ENCODE peak calls at places on chromosomes 16 and 17, in six cellular contexts. M is heart left ventricle, N is WTC11, W is CD14-positive monocyte, P is omental fat pad, V is Calu3. H is an unnamed sample.

GRCh38 chr16:84467256-84467655 is 37.2 kb downstream of the MEAK7 start:
- DNase-seq in M (no peak), N (no peak), W (no peak), P (no peak), V (no peak), H (no peak)

GRCh38 chr16:50667497-50668367 is 13.4 kb downstream of the SNX20 start:
- DNase-seq in M (no peak), N (no peak), W (no peak), P (no peak), V (no peak), H (no peak)

GRCh38 chr16:84834403-84834772 is 14.6 kb downstream of the CRISPLD2 start:
- DNase-seq in M (no peak), N (no peak), W (no peak), P (no peak), V (no peak), H (no peak)

GRCh38 chr17:6989779-6990178 is 6.1 kb upstream of the ALOX12 start:
- DNase-seq in M (no peak), N (no peak), W (no peak), P (no peak), V (no peak), H (no peak)

GRCh38 chr17:34565715-34566114 is 13.7 kb upstream of the TMEM132E start:
- DNase-seq in M (no peak), N (no peak), W (no peak), P (no peak), V (no peak), H (no peak)

GRCh38 chr17:2837147-2837561 is 40.9 kb downstream of the RAP1GAP2 start:
- DNase-seq in M (no peak), N (no peak), W (no peak), P (no peak), V (no peak), H (no peak)

GRCh38 chr17:83156408-83156807 is 77.0 kb downstream of the METRNL start:
- DNase-seq in M (no peak), N (no peak), W (no peak), P (no peak), V (no peak), H (no peak)

GRCh38 chr17:72618018-72618509 is 474.4 kb downstream of the SLC39A11 start:
- DNase-seq in M (no peak), N (no peak), W (no peak), P (no peak), V (peak), H (no peak)

GRCh38 chr16:50974438-50975036 is 176.5 kb downstream of the SALL1 start:
- DNase-seq in M (no peak), N (no peak), W (no peak), P (no peak), V (no peak), H (no peak)

GRCh38 chr17:40564883-40565744 is at the start of gene CCR7:
- DNase-seq in M (no peak), N (no peak), W (no peak), P (no peak), V (peak), H (no peak)

GRCh38 chr17:29835438-29836351 is 94.3 kb downstream of the SSH2 start:
- DNase-seq in M (no peak), N (no peak), W (no peak), P (no peak), V (peak), H (no peak)

GRCh38 chr17:76196675-76197074 is 43.6 kb downstream of the RNF157 start:
- DNase-seq in M (peak), N (no peak), W (no peak), P (no peak), V (no peak), H (no peak)

GRCh38 chr17:82304826-82305726 is 12.3 kb downstream of the CD7 start:
- DNase-seq in M (no peak), N (no peak), W (no peak), P (no peak), V (no peak), H (no peak)

GRCh38 chr16:1772362-1772907 is at the start of gene EME2:
- DNase-seq in M (no peak), N (no peak), W (no peak), P (no peak), V (peak), H (no peak)

GRCh38 chr16:79980650-79981521 is 380.3 kb upstream of the MAF start:
- DNase-seq in M (no peak), N (no peak), W (no peak), P (no peak), V (peak), H (no peak)

GRCh38 chr17:42153919-42154491 is 784 bp downstream of the RAB5C start:
- DNase-seq in M (no peak), N (no peak), W (no peak), P (no peak), V (peak), H (no peak)

GRCh38 chr17:2108170-2108569 is 53.3 kb downstream of the HIC1 start:
- DNase-seq in M (no peak), N (no peak), W (no peak), P (no peak), V (no peak), H (no peak)

GRCh38 chr16:711548-712320 is 3.2 kb upstream of the METRN start:
- DNase-seq in M (peak), N (peak), W (peak), P (no peak), V (peak), H (no peak)

GRCh38 chr17:7020894-7021664 is 1.8 kb upstream of the BCL6B start:
- DNase-seq in M (no peak), N (no peak), W (no peak), P (no peak), V (no peak), H (no peak)

GRCh38 chr16:88508868-88509748 is 56.0 kb downstream of the ZFPM1 start:
- DNase-seq in M (no peak), N (no peak), W (no peak), P (no peak), V (peak), H (no peak)

GRCh38 chr16:47851026-47851610 is 304.7 kb downstream of the ABCC12 start:
- DNase-seq in M (no peak), N (no peak), W (no peak), P (no peak), V (no peak), H (peak)

GRCh38 chr16:89322381-89323119 is 105.0 kb downstream of the ZNF778 start:
- DNase-seq in M (peak), N (peak), W (no peak), P (no peak), V (no peak), H (no peak)

GRCh38 chr16:80932725-80933124 is 74.0 kb downstream of the CMC2 start:
- DNase-seq in M (peak), N (no peak), W (no peak), P (peak), V (peak), H (peak)

GRCh38 chr16:74280448-74280847 is 16.2 kb upstream of the PSMD7 start:
- DNase-seq in M (no peak), N (no peak), W (no peak), P (no peak), V (no peak), H (no peak)

GRCh38 chr16:26644912-26645543 is 421.7 kb upstream of the C16orf82 start:
- DNase-seq in M (no peak), N (no peak), W (no peak), P (no peak), V (no peak), H (no peak)

GRCh38 chr16:89067677-89068076 is 26.0 kb upstream of the ACSF3 start:
- DNase-seq in M (no peak), N (no peak), W (no peak), P (no peak), V (peak), H (no peak)

GRCh38 chr16:82700541-82701240 is 73.9 kb downstream of the CDH13 start:
- DNase-seq in M (no peak), N (no peak), W (no peak), P (no peak), V (no peak), H (no peak)

GRCh38 chr16:30615358-30616076 is 5.3 kb upstream of the ZNF689 start:
- DNase-seq in M (peak), N (peak), W (peak), P (no peak), V (peak), H (no peak)
- TF ChIP-seq CTCF in M (peak), N (peak), W (peak), P (no peak), V (peak), H (no peak)

GRCh38 chr16:72612271-72612670 is 435.7 kb downstream of the ZFHX3 start:
- DNase-seq in M (no peak), N (no peak), W (no peak), P (no peak), V (no peak), H (no peak)
- TF ChIP-seq CTCF in M (no peak), N (no peak), W (no peak), P (no peak), V (no peak), H (no peak)

DNA sequence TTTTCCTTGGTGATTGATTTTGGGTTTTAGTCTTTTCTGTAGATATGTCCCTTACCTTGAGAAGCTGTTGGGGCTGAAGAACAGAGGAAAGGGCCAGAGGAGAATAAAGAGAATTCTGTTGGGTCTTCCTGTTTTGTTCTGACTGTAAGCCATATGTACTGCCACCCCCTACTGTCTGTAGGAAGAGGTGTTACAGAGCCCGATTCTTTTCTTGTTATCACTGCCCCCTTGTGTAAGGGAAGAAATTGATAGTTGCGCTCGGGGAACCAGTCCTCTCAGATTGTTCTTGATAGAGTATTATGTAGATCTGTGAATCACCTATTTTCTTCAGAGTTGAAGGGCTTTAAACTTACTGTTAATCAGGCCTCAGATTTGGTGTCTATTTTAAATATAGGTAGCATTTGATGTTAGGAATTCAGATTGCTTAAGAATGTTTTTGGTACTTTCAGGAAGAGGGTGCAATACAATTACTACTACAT is 2.4 kb downstream of the TANC2 start:
- DNase-seq in M (no peak), N (peak), W (peak), P (no peak), V (peak), H (no peak)
- TF ChIP-seq CTCF in M (peak), N (peak), W (peak), P (no peak), V (peak), H (peak)

GRCh38 chr17:69609495-69610315 is 195.2 kb downstream of the MAP2K6 start:
- DNase-seq in M (no peak), N (peak), W (no peak), P (no peak), V (peak), H (no peak)
- TF ChIP-seq CTCF in M (peak), N (peak), W (peak), P (no peak), V (no peak), H (no peak)

GRCh38 chr17:78138204-78139060 is 7.8 kb upstream of the C17orf99 start:
- DNase-seq in M (no peak), N (no peak), W (no peak), P (no peak), V (no peak), H (no peak)
- TF ChIP-seq CTCF in M (no peak), N (no peak), W (no peak), P (no peak), V (no peak), H (no peak)

GRCh38 chr17:64154321-64155089 is 24.6 kb upstream of the ERN1 start:
- DNase-seq in M (peak), N (no peak), W (no peak), P (no peak), V (no peak), H (no peak)

GRCh38 chr17:64157669-64158180 is 27.8 kb upstream of the ERN1 start:
- DNase-seq in M (no peak), N (no peak), W (no peak), P (no peak), V (no peak), H (no peak)

GRCh38 chr17:64156670-64157069 is 26.7 kb upstream of the ERN1 start:
- DNase-seq in M (peak), N (no peak), W (no peak), P (no peak), V (no peak), H (no peak)

GRCh38 chr17:64155090-64155630 is 25.2 kb upstream of the ERN1 start:
- DNase-seq in M (no peak), N (no peak), W (no peak), P (no peak), V (no peak), H (no peak)

DNA sequence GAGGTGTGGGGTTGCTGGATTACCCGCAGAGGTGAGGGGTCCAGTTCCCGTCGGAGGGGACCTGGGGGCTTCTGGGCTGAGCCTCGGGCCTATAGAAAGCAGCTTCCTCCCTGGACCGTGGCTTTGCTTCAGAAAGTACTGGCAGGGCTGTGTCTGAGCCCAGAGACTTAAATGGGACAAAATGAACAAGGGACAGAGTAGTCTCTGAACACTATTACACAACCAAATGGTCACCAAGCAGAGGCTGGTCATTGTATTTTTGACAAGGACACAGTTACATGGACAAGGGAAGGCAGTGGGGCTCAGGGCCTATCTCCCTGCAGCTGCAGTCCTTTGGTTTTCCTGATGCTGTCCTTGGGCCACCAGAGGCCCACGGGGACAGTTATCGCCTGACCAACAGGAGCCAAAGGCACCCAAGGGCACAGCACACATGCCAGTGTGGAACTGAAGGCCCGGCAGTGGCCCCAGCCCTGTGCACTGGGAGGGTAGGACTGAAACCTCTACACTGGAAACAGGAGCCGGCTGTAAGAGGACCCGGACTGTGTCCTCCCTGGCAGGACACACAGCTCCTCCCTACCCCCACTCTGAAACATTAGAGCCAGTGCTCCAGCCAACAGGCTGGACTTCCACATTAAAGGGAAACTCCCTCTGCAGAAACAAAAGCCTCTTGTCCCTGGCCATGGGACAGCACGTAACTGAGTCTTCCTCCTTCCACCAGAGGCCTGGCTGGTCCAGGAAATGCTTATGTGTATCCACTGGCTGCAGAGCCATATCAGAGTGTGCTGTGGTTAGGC is 26.0 kb upstream of the ERN1 start:
- DNase-seq in M (peak), N (no peak), W (no peak), P (no peak), V (peak), H (no peak)
- TF ChIP-seq CTCF in M (peak), N (no peak), W (no peak), P (no peak), V (no peak), H (no peak)

GRCh38 chr17:50482516-50482915 is 3.9 kb downstream of the RSAD1 start:
- DNase-seq in M (peak), N (peak), W (peak), P (peak), V (peak), H (peak)
- TF ChIP-seq CTCF in M (peak), N (peak), W (peak), P (no peak), V (peak), H (peak)